ENCODE peak calls at places on chromosomes 16 and 17, in ten cellular contexts. One of them, this sample, is unnamed.

GRCh38 chr16:66677179-66677578 is 19.4 kb downstream of the CMTM4 start:
- DNase-seq in AG08395: no peak
- DNase-seq in MV-4-11: no peak
- DNase-seq in neural crest cell: no peak
- DNase-seq in kidney glomerular epithelial cell: no peak
- DNase-seq in GM06990: no peak
- DNase-seq in osteoblast: no peak
- DNase-seq in HFF-Myc: no peak
- DNase-seq in SJCRH30: no peak
- DNase-seq in activated naive CD4-positive, alpha-beta T cell treated with anti-CD3 and anti-CD28 coated beads for 36 hours: no peak
- DNase-seq in this sample: no peak

GRCh38 chr16:68072038-68072695 is 13.0 kb upstream of the NFATC3 start:
- DNase-seq in neural crest cell: no peak
- DNase-seq in SJCRH30: no peak
- DNase-seq in activated naive CD4-positive, alpha-beta T cell treated with anti-CD3 and anti-CD28 coated beads for 36 hours: no peak
- DNase-seq in osteoblast: peak; percentile 81
- DNase-seq in kidney glomerular epithelial cell: peak; percentile 63
- DNase-seq in AG08395: peak; percentile 71
- DNase-seq in HFF-Myc: no peak
- DNase-seq in MV-4-11: no peak
- DNase-seq in GM06990: no peak
- DNase-seq in this sample: no peak

GRCh38 chr16:46832757-46833464 is 1.9 kb upstream of the C16orf87 start:
- DNase-seq in SJCRH30: no peak
- DNase-seq in kidney glomerular epithelial cell: no peak
- DNase-seq in neural crest cell: no peak
- DNase-seq in GM06990: no peak
- DNase-seq in MV-4-11: peak; percentile 65
- DNase-seq in AG08395: no peak
- DNase-seq in HFF-Myc: no peak
- DNase-seq in osteoblast: no peak
- DNase-seq in activated naive CD4-positive, alpha-beta T cell treated with anti-CD3 and anti-CD28 coated beads for 36 hours: no peak
- DNase-seq in this sample: no peak

GRCh38 chr17:62591323-62591722 is 36.1 kb upstream of the MRC2 start:
- DNase-seq in osteoblast: peak; percentile 23
- DNase-seq in GM06990: no peak
- DNase-seq in HFF-Myc: no peak
- DNase-seq in kidney glomerular epithelial cell: no peak
- DNase-seq in MV-4-11: peak; percentile 40
- DNase-seq in activated naive CD4-positive, alpha-beta T cell treated with anti-CD3 and anti-CD28 coated beads for 36 hours: no peak
- DNase-seq in neural crest cell: no peak
- DNase-seq in SJCRH30: no peak
- DNase-seq in AG08395: no peak
- DNase-seq in this sample: no peak

GRCh38 chr17:61635913-61636432 is 45.0 kb upstream of the NACA2 start:
- DNase-seq in AG08395: peak; percentile 31
- DNase-seq in osteoblast: no peak
- DNase-seq in HFF-Myc: peak; percentile 41
- DNase-seq in activated naive CD4-positive, alpha-beta T cell treated with anti-CD3 and anti-CD28 coated beads for 36 hours: peak; percentile 78
- DNase-seq in kidney glomerular epithelial cell: peak; percentile 33
- DNase-seq in MV-4-11: peak; percentile 49
- DNase-seq in SJCRH30: peak; percentile 54
- DNase-seq in neural crest cell: peak; percentile 51
- DNase-seq in GM06990: peak; percentile 9
- DNase-seq in this sample: peak; percentile 35

GRCh38 chr16:65509172-65509571 is 387.3 kb upstream of the CDH11 start:
- DNase-seq in AG08395: no peak
- DNase-seq in osteoblast: no peak
- DNase-seq in GM06990: no peak
- DNase-seq in neural crest cell: no peak
- DNase-seq in HFF-Myc: no peak
- DNase-seq in SJCRH30: no peak
- DNase-seq in MV-4-11: no peak
- DNase-seq in activated naive CD4-positive, alpha-beta T cell treated with anti-CD3 and anti-CD28 coated beads for 36 hours: no peak
- DNase-seq in kidney glomerular epithelial cell: no peak
- DNase-seq in this sample: no peak

GRCh38 chr17:37576281-37576680 is 32.9 kb downstream of the SYNRG start:
- DNase-seq in kidney glomerular epithelial cell: no peak
- DNase-seq in HFF-Myc: no peak
- DNase-seq in osteoblast: no peak
- DNase-seq in activated naive CD4-positive, alpha-beta T cell treated with anti-CD3 and anti-CD28 coated beads for 36 hours: no peak
- DNase-seq in GM06990: no peak
- DNase-seq in neural crest cell: no peak
- DNase-seq in SJCRH30: no peak
- DNase-seq in AG08395: no peak
- DNase-seq in MV-4-11: no peak
- DNase-seq in this sample: no peak

GRCh38 chr16:85686912-85687591 is 1.7 kb downstream of the GINS2 start:
- DNase-seq in kidney glomerular epithelial cell: no peak
- DNase-seq in neural crest cell: no peak
- DNase-seq in osteoblast: peak; percentile 67
- DNase-seq in GM06990: peak; percentile 77
- DNase-seq in HFF-Myc: no peak
- DNase-seq in activated naive CD4-positive, alpha-beta T cell treated with anti-CD3 and anti-CD28 coated beads for 36 hours: peak; percentile 44
- DNase-seq in AG08395: no peak
- DNase-seq in MV-4-11: peak; percentile 17
- DNase-seq in SJCRH30: no peak
- DNase-seq in this sample: no peak

GRCh38 chr17:82596316-82596715 is 51.9 kb downstream of the WDR45B start:
- DNase-seq in osteoblast: no peak
- DNase-seq in activated naive CD4-positive, alpha-beta T cell treated with anti-CD3 and anti-CD28 coated beads for 36 hours: no peak
- DNase-seq in MV-4-11: no peak
- DNase-seq in neural crest cell: no peak
- DNase-seq in SJCRH30: no peak
- DNase-seq in HFF-Myc: no peak
- DNase-seq in AG08395: no peak
- DNase-seq in kidney glomerular epithelial cell: no peak
- DNase-seq in GM06990: no peak
- DNase-seq in this sample: no peak

GRCh38 chr17:81210868-81211267 is 11.9 kb downstream of the CEP131 start:
- DNase-seq in GM06990: no peak
- DNase-seq in AG08395: no peak
- DNase-seq in osteoblast: peak; percentile 97
- DNase-seq in kidney glomerular epithelial cell: no peak
- DNase-seq in neural crest cell: no peak
- DNase-seq in HFF-Myc: no peak
- DNase-seq in SJCRH30: no peak
- DNase-seq in activated naive CD4-positive, alpha-beta T cell treated with anti-CD3 and anti-CD28 coated beads for 36 hours: no peak
- DNase-seq in MV-4-11: peak; percentile 9
- DNase-seq in this sample: no peak

GRCh38 chr17:74393323-74393942 is 26.1 kb downstream of the GPR142 start:
- DNase-seq in MV-4-11: no peak
- DNase-seq in AG08395: no peak
- DNase-seq in activated naive CD4-positive, alpha-beta T cell treated with anti-CD3 and anti-CD28 coated beads for 36 hours: no peak
- DNase-seq in GM06990: no peak
- DNase-seq in neural crest cell: no peak
- DNase-seq in kidney glomerular epithelial cell: no peak
- DNase-seq in HFF-Myc: no peak
- DNase-seq in SJCRH30: no peak
- DNase-seq in osteoblast: peak; percentile 73
- DNase-seq in this sample: no peak

GRCh38 chr17:38628441-38628840 is 22.7 kb upstream of the SRCIN1 start:
- DNase-seq in activated naive CD4-positive, alpha-beta T cell treated with anti-CD3 and anti-CD28 coated beads for 36 hours: no peak
- DNase-seq in kidney glomerular epithelial cell: no peak
- DNase-seq in SJCRH30: peak; percentile 13
- DNase-seq in GM06990: no peak
- DNase-seq in osteoblast: no peak
- DNase-seq in neural crest cell: no peak
- DNase-seq in HFF-Myc: peak; percentile 7
- DNase-seq in MV-4-11: peak; percentile 34
- DNase-seq in AG08395: no peak
- DNase-seq in this sample: no peak

GRCh38 chr17:1474402-1475189 is 17.9 kb downstream of the MYO1C start:
- DNase-seq in neural crest cell: no peak
- DNase-seq in HFF-Myc: no peak
- DNase-seq in SJCRH30: no peak
- DNase-seq in kidney glomerular epithelial cell: peak; percentile 57
- DNase-seq in MV-4-11: no peak
- DNase-seq in GM06990: peak; percentile 79
- DNase-seq in activated naive CD4-positive, alpha-beta T cell treated with anti-CD3 and anti-CD28 coated beads for 36 hours: no peak
- DNase-seq in osteoblast: no peak
- DNase-seq in AG08395: no peak
- DNase-seq in this sample: peak; percentile 67

GRCh38 chr16:77211880-77212735 is 12.9 kb downstream of the SYCE1L start:
- DNase-seq in AG08395: peak; percentile 28
- DNase-seq in activated naive CD4-positive, alpha-beta T cell treated with anti-CD3 and anti-CD28 coated beads for 36 hours: peak; percentile 81
- DNase-seq in osteoblast: peak; percentile 82
- DNase-seq in HFF-Myc: no peak
- DNase-seq in SJCRH30: peak; percentile 62
- DNase-seq in kidney glomerular epithelial cell: peak; percentile 23
- DNase-seq in MV-4-11: no peak
- DNase-seq in GM06990: peak; percentile 76
- DNase-seq in neural crest cell: peak; percentile 53
- DNase-seq in this sample: no peak

GRCh38 chr17:79777166-79777843 is 643 bp upstream of the CBX2 start:
- DNase-seq in osteoblast: peak; percentile 86
- DNase-seq in AG08395: no peak
- DNase-seq in activated naive CD4-positive, alpha-beta T cell treated with anti-CD3 and anti-CD28 coated beads for 36 hours: peak; percentile 41
- DNase-seq in neural crest cell: peak; percentile 64
- DNase-seq in HFF-Myc: no peak
- DNase-seq in SJCRH30: peak; percentile 89
- DNase-seq in GM06990: peak; percentile 46
- DNase-seq in MV-4-11: peak; percentile 43
- DNase-seq in kidney glomerular epithelial cell: no peak
- DNase-seq in this sample: no peak

This sample was measured in GM12878.